ENCODE peak calls at places on chromosome 22, in eight cellular contexts. One of them, this sample, is unnamed.

GRCh38 chr22:48239461-48240164 is 1477.2 kb downstream of the TBC1D22A start:
- DNase-seq in psoas muscle: no peak
- DNase-seq in tibial nerve: no peak
- DNase-seq in left lung: no peak
- DNase-seq in mucosa of descending colon: no peak
- DNase-seq in colonic mucosa: no peak
- DNase-seq in kidney: no peak
- DNase-seq in cardiac muscle cell: no peak
- DNase-seq in this sample: no peak

GRCh38 chr22:43412808-43413785 is 1.3 kb downstream of the MPPED1 start:
- DNase-seq in tibial nerve: no peak
- DNase-seq in mucosa of descending colon: peak; percentile 27
- DNase-seq in kidney: no peak
- DNase-seq in cardiac muscle cell: no peak
- DNase-seq in left lung: no peak
- DNase-seq in psoas muscle: no peak
- DNase-seq in colonic mucosa: no peak
- DNase-seq in this sample: no peak

GRCh38 chr22:33038836-33039235 is 19.3 kb downstream of the SYN3 start:
- DNase-seq in left lung: no peak
- DNase-seq in kidney: no peak
- DNase-seq in colonic mucosa: no peak
- DNase-seq in cardiac muscle cell: no peak
- DNase-seq in psoas muscle: no peak
- DNase-seq in mucosa of descending colon: no peak
- DNase-seq in tibial nerve: no peak
- DNase-seq in this sample: no peak

GRCh38 chr22:43861529-43861928 is 784 bp downstream of the SULT4A1 start:
- DNase-seq in left lung: peak; percentile 18
- DNase-seq in kidney: no peak
- DNase-seq in mucosa of descending colon: peak; percentile 22
- DNase-seq in cardiac muscle cell: peak; percentile 49
- DNase-seq in psoas muscle: peak; percentile 8
- DNase-seq in tibial nerve: no peak
- DNase-seq in colonic mucosa: no peak
- DNase-seq in this sample: peak; percentile 12

GRCh38 chr22:48357961-48358360 is 1469.7 kb downstream of the BRD1 start:
- DNase-seq in colonic mucosa: no peak
- DNase-seq in tibial nerve: no peak
- DNase-seq in cardiac muscle cell: no peak
- DNase-seq in mucosa of descending colon: no peak
- DNase-seq in psoas muscle: peak; percentile 5
- DNase-seq in kidney: peak; percentile 8
- DNase-seq in left lung: no peak
- DNase-seq in this sample: no peak

GRCh38 chr22:17773606-17774205 is 563 bp downstream of the BID start:
- DNase-seq in kidney: no peak
- DNase-seq in psoas muscle: peak; percentile 71
- DNase-seq in left lung: no peak
- DNase-seq in tibial nerve: no peak
- DNase-seq in mucosa of descending colon: peak; percentile 82
- DNase-seq in cardiac muscle cell: peak; percentile 29
- DNase-seq in colonic mucosa: peak; percentile 59
- DNase-seq in this sample: peak; percentile 67

GRCh38 chr22:25167082-25167481 is 32.6 kb upstream of the CRYBB3 start:
- DNase-seq in psoas muscle: no peak
- DNase-seq in colonic mucosa: no peak
- DNase-seq in mucosa of descending colon: no peak
- DNase-seq in left lung: no peak
- DNase-seq in tibial nerve: no peak
- DNase-seq in kidney: no peak
- DNase-seq in cardiac muscle cell: no peak
- DNase-seq in this sample: no peak

GRCh38 chr22:17258015-17258827 is 39.0 kb upstream of the ADA2 start:
- DNase-seq in cardiac muscle cell: peak; percentile 35
- DNase-seq in left lung: peak; percentile 69
- DNase-seq in tibial nerve: no peak
- DNase-seq in psoas muscle: peak; percentile 88
- DNase-seq in mucosa of descending colon: peak; percentile 83
- DNase-seq in colonic mucosa: peak; percentile 78
- DNase-seq in kidney: peak; percentile 85
- DNase-seq in this sample: peak; percentile 43

GRCh38 chr22:49938565-49939136 is 20.2 kb downstream of the CRELD2 start:
- DNase-seq in psoas muscle: no peak
- DNase-seq in colonic mucosa: no peak
- DNase-seq in tibial nerve: no peak
- DNase-seq in kidney: no peak
- DNase-seq in mucosa of descending colon: no peak
- DNase-seq in cardiac muscle cell: no peak
- DNase-seq in left lung: no peak
- DNase-seq in this sample: no peak

GRCh38 chr22:49861642-49862407 is 8.2 kb downstream of the ZBED4 start:
- DNase-seq in mucosa of descending colon: no peak
- DNase-seq in kidney: no peak
- DNase-seq in tibial nerve: no peak
- DNase-seq in psoas muscle: no peak
- DNase-seq in cardiac muscle cell: peak; percentile 29
- DNase-seq in left lung: no peak
- DNase-seq in colonic mucosa: no peak
- DNase-seq in this sample: no peak

GRCh38 chr22:25817092-25817943 is 75.3 kb downstream of the MYO18B start:
- DNase-seq in kidney: no peak
- DNase-seq in colonic mucosa: no peak
- DNase-seq in cardiac muscle cell: no peak
- DNase-seq in tibial nerve: no peak
- DNase-seq in mucosa of descending colon: no peak
- DNase-seq in left lung: no peak
- DNase-seq in psoas muscle: no peak
- DNase-seq in this sample: no peak

GRCh38 chr22:38032681-38033521 is 24.3 kb upstream of the PICK1 start:
- DNase-seq in colonic mucosa: no peak
- DNase-seq in cardiac muscle cell: peak; percentile 79
- DNase-seq in mucosa of descending colon: no peak
- DNase-seq in left lung: no peak
- DNase-seq in tibial nerve: peak; percentile 86
- DNase-seq in kidney: no peak
- DNase-seq in psoas muscle: no peak
- DNase-seq in this sample: no peak

GRCh38 chr22:26927841-26928240 is 270.5 kb downstream of the MIAT start:
- DNase-seq in left lung: no peak
- DNase-seq in colonic mucosa: no peak
- DNase-seq in cardiac muscle cell: no peak
- DNase-seq in psoas muscle: no peak
- DNase-seq in mucosa of descending colon: no peak
- DNase-seq in tibial nerve: no peak
- DNase-seq in kidney: no peak
- DNase-seq in this sample: no peak

GRCh38 chr22:30279389-30279788 is 9.9 kb downstream of the CASTOR1 start:
- DNase-seq in mucosa of descending colon: no peak
- DNase-seq in psoas muscle: peak; percentile 75
- DNase-seq in tibial nerve: no peak
- DNase-seq in left lung: peak; percentile 88
- DNase-seq in kidney: no peak
- DNase-seq in cardiac muscle cell: peak; percentile 52
- DNase-seq in colonic mucosa: no peak
- DNase-seq in this sample: no peak

GRCh38 chr22:27959335-27960090 is 40.5 kb upstream of the PITPNB start:
- DNase-seq in mucosa of descending colon: no peak
- DNase-seq in tibial nerve: no peak
- DNase-seq in kidney: no peak
- DNase-seq in cardiac muscle cell: no peak
- DNase-seq in left lung: no peak
- DNase-seq in psoas muscle: no peak
- DNase-seq in colonic mucosa: no peak
- DNase-seq in this sample: no peak

GRCh38 chr22:33380789-33381530 is 322.8 kb upstream of the SYN3 start:
- DNase-seq in kidney: no peak
- DNase-seq in left lung: no peak
- DNase-seq in mucosa of descending colon: no peak
- DNase-seq in psoas muscle: no peak
- DNase-seq in colonic mucosa: no peak
- DNase-seq in tibial nerve: no peak
- DNase-seq in cardiac muscle cell: peak; percentile 85
- DNase-seq in this sample: no peak

GRCh38 chr22:31872209-31872608 is 72.1 kb upstream of the YWHAH start:
- DNase-seq in colonic mucosa: no peak
- DNase-seq in mucosa of descending colon: no peak
- DNase-seq in cardiac muscle cell: peak; percentile 41
- DNase-seq in tibial nerve: no peak
- DNase-seq in psoas muscle: no peak
- DNase-seq in left lung: no peak
- DNase-seq in kidney: no peak
- DNase-seq in this sample: peak; percentile 39
- TF ChIP-seq CTCF in colonic mucosa: no peak
- TF ChIP-seq CTCF in mucosa of descending colon: no peak
- TF ChIP-seq CTCF in cardiac muscle cell: peak; percentile 39
- TF ChIP-seq CTCF in tibial nerve: no peak
- TF ChIP-seq CTCF in psoas muscle: peak; percentile 7
- TF ChIP-seq CTCF in left lung: no peak
- TF ChIP-seq CTCF in kidney: no peak
- TF ChIP-seq CTCF in this sample: peak; percentile 49

GRCh38 chr22:47142427-47143046 is 380.1 kb downstream of the TBC1D22A start:
- DNase-seq in tibial nerve: no peak
- DNase-seq in cardiac muscle cell: no peak
- DNase-seq in mucosa of descending colon: no peak
- DNase-seq in psoas muscle: no peak
- DNase-seq in left lung: no peak
- DNase-seq in kidney: no peak
- DNase-seq in colonic mucosa: no peak
- DNase-seq in this sample: no peak

GRCh38 chr22:47144791-47145425 is 382.5 kb downstream of the TBC1D22A start:
- DNase-seq in cardiac muscle cell: no peak
- DNase-seq in tibial nerve: no peak
- DNase-seq in psoas muscle: no peak
- DNase-seq in colonic mucosa: no peak
- DNase-seq in left lung: no peak
- DNase-seq in mucosa of descending colon: no peak
- DNase-seq in kidney: no peak
- DNase-seq in this sample: no peak

GRCh38 chr22:47143249-47143938 is 380.9 kb downstream of the TBC1D22A start:
- DNase-seq in cardiac muscle cell: no peak
- DNase-seq in psoas muscle: no peak
- DNase-seq in colonic mucosa: no peak
- DNase-seq in tibial nerve: no peak
- DNase-seq in kidney: no peak
- DNase-seq in left lung: no peak
- DNase-seq in mucosa of descending colon: no peak
- DNase-seq in this sample: no peak

GRCh38 chr22:47145883-47146282 is 383.4 kb downstream of the TBC1D22A start:
- DNase-seq in tibial nerve: no peak
- DNase-seq in mucosa of descending colon: peak; percentile 44
- DNase-seq in left lung: no peak
- DNase-seq in kidney: no peak
- DNase-seq in psoas muscle: no peak
- DNase-seq in colonic mucosa: no peak
- DNase-seq in cardiac muscle cell: no peak
- DNase-seq in this sample: no peak

DNA sequence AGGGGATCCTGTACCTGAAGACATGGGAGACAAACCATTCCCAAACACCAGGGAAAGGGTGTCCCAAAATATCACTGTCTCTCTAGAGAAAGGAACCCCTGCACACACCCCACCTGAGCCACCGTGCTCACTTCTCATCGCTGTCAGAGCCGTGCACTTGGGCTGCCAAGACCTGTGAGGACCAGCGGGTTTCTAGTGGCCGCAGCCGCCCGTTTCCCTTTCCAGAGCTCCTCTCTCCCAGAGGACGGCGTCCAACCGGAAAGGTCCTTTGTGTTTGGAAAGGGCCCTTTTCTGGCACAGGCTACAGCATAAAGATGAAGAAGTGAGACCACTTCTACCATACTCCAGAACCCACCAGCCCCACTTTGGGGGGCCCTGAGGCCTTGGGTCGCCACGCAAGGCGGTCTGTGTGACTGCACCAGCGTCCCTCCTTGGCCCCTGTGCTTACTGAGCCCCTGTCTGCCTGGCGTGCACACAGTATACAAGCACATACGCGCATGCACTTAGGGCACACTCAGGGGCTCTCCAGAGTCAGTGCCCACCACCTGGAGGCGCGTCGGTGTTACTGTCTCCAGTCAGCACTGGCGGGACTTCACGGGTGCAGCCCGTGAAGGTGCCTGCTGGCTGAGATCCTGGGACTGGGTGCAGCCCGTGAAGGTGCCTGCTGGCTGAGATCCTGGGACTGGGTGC is 381.8 kb downstream of the TBC1D22A start:
- DNase-seq in kidney: no peak
- DNase-seq in colonic mucosa: no peak
- DNase-seq in left lung: no peak
- DNase-seq in cardiac muscle cell: no peak
- DNase-seq in psoas muscle: peak; percentile 45
- DNase-seq in mucosa of descending colon: peak; percentile 45
- DNase-seq in tibial nerve: no peak
- DNase-seq in this sample: no peak
- H3K4me3 ChIP-seq in kidney: no peak overlapping the region
- H3K4me3 ChIP-seq in colonic mucosa: no peak overlapping the region
- H3K4me3 ChIP-seq in left lung: no peak overlapping the region
- H3K4me3 ChIP-seq in cardiac muscle cell: no peak overlapping the region
- H3K4me3 ChIP-seq in psoas muscle: no peak overlapping the region
- H3K4me3 ChIP-seq in mucosa of descending colon: no peak overlapping the region
- H3K4me3 ChIP-seq in tibial nerve: no peak overlapping the region
- H3K4me3 ChIP-seq in this sample: no peak overlapping the region

GRCh38 chr22:40180403-40180802 is 2.7 kb downstream of the TNRC6B start:
- DNase-seq in mucosa of descending colon: no peak
- DNase-seq in kidney: no peak
- DNase-seq in cardiac muscle cell: no peak
- DNase-seq in tibial nerve: no peak
- DNase-seq in left lung: no peak
- DNase-seq in psoas muscle: no peak
- DNase-seq in colonic mucosa: no peak
- DNase-seq in this sample: no peak
- H3K4me1 ChIP-seq in mucosa of descending colon: peaks cover 61% of the 10 kb centered on the region
- H3K4me1 ChIP-seq in kidney: peaks cover 38% of the 10 kb centered on the region
- H3K4me1 ChIP-seq in cardiac muscle cell: peaks cover 55% of the 10 kb centered on the region
- H3K4me1 ChIP-seq in tibial nerve: peaks cover 58% of the 10 kb centered on the region
- H3K4me1 ChIP-seq in left lung: peaks cover 32% of the 10 kb centered on the region
- H3K4me1 ChIP-seq in psoas muscle: peaks cover 86% of the 10 kb centered on the region
- H3K4me1 ChIP-seq in colonic mucosa: peaks cover 17% of the 10 kb centered on the region
- H3K4me1 ChIP-seq in this sample: peaks cover 44% of the 10 kb centered on the region

GRCh38 chr22:22374163-22374562 is 129.6 kb downstream of the VPREB1 start:
- DNase-seq in tibial nerve: no peak
- DNase-seq in cardiac muscle cell: no peak
- DNase-seq in left lung: no peak
- DNase-seq in mucosa of descending colon: no peak
- DNase-seq in colonic mucosa: no peak
- DNase-seq in kidney: no peak
- DNase-seq in psoas muscle: no peak
- DNase-seq in this sample: no peak

GRCh38 chr22:22369962-22370265 is 125.3 kb downstream of the VPREB1 start:
- DNase-seq in cardiac muscle cell: no peak
- DNase-seq in kidney: no peak
- DNase-seq in tibial nerve: peak; percentile 41
- DNase-seq in left lung: no peak
- DNase-seq in mucosa of descending colon: no peak
- DNase-seq in colonic mucosa: no peak
- DNase-seq in psoas muscle: no peak
- DNase-seq in this sample: no peak

GRCh38 chr22:22368516-22368915 is 123.9 kb downstream of the VPREB1 start:
- DNase-seq in psoas muscle: no peak
- DNase-seq in colonic mucosa: no peak
- DNase-seq in left lung: no peak
- DNase-seq in tibial nerve: no peak
- DNase-seq in cardiac muscle cell: no peak
- DNase-seq in mucosa of descending colon: no peak
- DNase-seq in kidney: no peak
- DNase-seq in this sample: no peak

GRCh38 chr22:22372063-22372462 is 127.5 kb downstream of the VPREB1 start:
- DNase-seq in psoas muscle: no peak
- DNase-seq in left lung: no peak
- DNase-seq in mucosa of descending colon: no peak
- DNase-seq in colonic mucosa: no peak
- DNase-seq in tibial nerve: no peak
- DNase-seq in kidney: no peak
- DNase-seq in cardiac muscle cell: no peak
- DNase-seq in this sample: no peak

GRCh38 chr22:22371031-22371541 is 126.5 kb downstream of the VPREB1 start:
- DNase-seq in kidney: no peak
- DNase-seq in left lung: no peak
- DNase-seq in psoas muscle: peak; percentile 65
- DNase-seq in mucosa of descending colon: no peak
- DNase-seq in tibial nerve: no peak
- DNase-seq in colonic mucosa: no peak
- DNase-seq in cardiac muscle cell: peak; percentile 2
- DNase-seq in this sample: no peak
- TF ChIP-seq CTCF in kidney: no peak
- TF ChIP-seq CTCF in left lung: no peak
- TF ChIP-seq CTCF in psoas muscle: no peak
- TF ChIP-seq CTCF in mucosa of descending colon: no peak
- TF ChIP-seq CTCF in tibial nerve: no peak
- TF ChIP-seq CTCF in colonic mucosa: no peak
- TF ChIP-seq CTCF in cardiac muscle cell: no peak
- TF ChIP-seq CTCF in this sample: no peak